ENCODE peak calls at places on chromosomes 16 and 17, in nine cellular contexts. Q is EH; L is SHP77; E is RWPE1; G is stomach; H is HFFc6; T is AG04449; K is ureter; U is stimulated activated naive B cell treated with anti-CD40 and anti-IgM and Interleukin-4, amounts not matched to agents 10 μg/mL and 1 μg/mL and 100 μg/mL, for 72 hours. R is an unnamed sample.

GRCh38 chr17:4533522-4534502 is 21.4 kb downstream of the MYBBP1A start:
- DNase-seq in Q (no peak), L (peak), E (no peak), G (peak), H (no peak), T (no peak), K (no peak), U (no peak), R (peak)

GRCh38 chr17:81794509-81794908 is 9.4 kb upstream of the GCGR start:
- DNase-seq in Q (no peak), L (peak), E (no peak), G (peak), H (no peak), T (no peak), K (no peak), U (no peak), R (peak)

GRCh38 chr17:73901661-73902415 is 257.6 kb upstream of the SDK2 start:
- DNase-seq in Q (no peak), L (no peak), E (peak), G (peak), H (no peak), T (no peak), K (peak), U (no peak), R (no peak)

GRCh38 chr17:78356163-78356713 is 3.6 kb downstream of the SOCS3 start:
- DNase-seq in Q (peak), L (no peak), E (peak), G (peak), H (peak), T (no peak), K (no peak), U (peak), R (no peak)

GRCh38 chr16:81595676-81596292 is 151.2 kb downstream of the CMIP start:
- DNase-seq in Q (peak), L (no peak), E (no peak), G (no peak), H (peak), T (no peak), K (no peak), U (no peak), R (no peak)

GRCh38 chr17:2883544-2884203 is 87.4 kb downstream of the RAP1GAP2 start:
- DNase-seq in Q (peak), L (peak), E (peak), G (no peak), H (no peak), T (no peak), K (no peak), U (no peak), R (peak)

GRCh38 chr16:35305476-35305875 is 1846.1 kb downstream of the TP53TG3F start:
- DNase-seq in Q (no peak), L (no peak), E (peak), G (no peak), H (no peak), T (no peak), K (no peak), U (no peak), R (no peak)

GRCh38 chr16:75254359-75254837 is 3.0 kb upstream of the BCAR1 start:
- DNase-seq in Q (peak), L (no peak), E (peak), G (no peak), H (peak), T (no peak), K (no peak), U (no peak), R (peak)

GRCh38 chr17:57455063-57455914 is 199.0 kb downstream of the MSI2 start:
- DNase-seq in Q (peak), L (peak), E (no peak), G (no peak), H (no peak), T (no peak), K (no peak), U (no peak), R (peak)

GRCh38 chr17:78796134-78796900 is 14.2 kb upstream of the CYTH1 start:
- DNase-seq in Q (no peak), L (no peak), E (no peak), G (peak), H (no peak), T (no peak), K (no peak), U (no peak), R (no peak)

GRCh38 chr16:50326835-50327465 is 41.8 kb downstream of the BRD7 start:
- DNase-seq in Q (peak), L (peak), E (no peak), G (no peak), H (no peak), T (no peak), K (no peak), U (no peak), R (peak)